ENCODE peak calls at places on chromosomes 4 and X, in four cellular contexts. R, Q, K and M are unnamed samples.

GRCh38 chr4:111991797-111992196 is 153.5 kb upstream of the FAM241A start:
- DNase-seq in K (peak), R (peak), Q (no peak), M (peak)

GRCh38 chr4:87416965-87417364 is 5.4 kb upstream of the NUDT9 start:
- DNase-seq in Q (no peak), R (no peak), K (no peak), M (no peak)

GRCh38 chr4:17236686-17237085 is 275.2 kb downstream of the QDPR start:
- DNase-seq in R (peak), K (no peak), Q (no peak), M (peak)

GRCh38 chr4:18106620-18107019 is 85.1 kb upstream of the LCORL start:
- DNase-seq in K (no peak), Q (no peak), R (no peak), M (no peak)

GRCh38 chrX:97673135-97673534 is 789.4 kb downstream of the RPA4 start:
- DNase-seq in R (no peak), K (no peak), Q (no peak), M (no peak)

GRCh38 chr4:14879643-14880042 is 122.6 kb upstream of the CPEB2 start:
- DNase-seq in R (no peak), Q (no peak), K (no peak), M (no peak)

GRCh38 chr4:167088115-167088514 is 146.2 kb downstream of the SPOCK3 start:
- DNase-seq in K (no peak), R (no peak), Q (no peak), M (no peak)

GRCh38 chrX:120365320-120365719 is 3.4 kb downstream of the ATP1B4 start:
- DNase-seq in R (peak), Q (peak), K (no peak), M (peak)

GRCh38 chr4:93897559-93897958 is 69.0 kb downstream of the ATOH1 start:
- DNase-seq in K (no peak), Q (peak), R (peak), M (peak)

GRCh38 chr4:43339435-43339834 is 446.9 kb downstream of the GRXCR1 start:
- DNase-seq in K (no peak), Q (no peak), R (peak), M (peak)

GRCh38 chrX:154784149-154784985 is 20.9 kb downstream of the MPP1 start:
- DNase-seq in R (no peak), Q (no peak), K (no peak), M (no peak)

GRCh38 chrX:9940397-9940796 is 26.8 kb upstream of the CLDN34 start:
- DNase-seq in R (peak), Q (no peak), K (no peak), M (peak)

GRCh38 chr4:22490718-22491330 is 25.0 kb downstream of the ADGRA3 start:
- DNase-seq in Q (no peak), R (no peak), K (no peak), M (no peak)

GRCh38 chrX:139738581-139738980 is 30.6 kb upstream of the MCF2 start:
- DNase-seq in K (no peak), Q (no peak), R (peak), M (peak)

GRCh38 chr4:153595894-153596601 is 88.0 kb upstream of the TLR2 start:
- DNase-seq in K (no peak), R (no peak), Q (no peak), M (no peak)

GRCh38 chr4:53854991-53855885 is 209.2 kb downstream of the CHIC2 start:
- DNase-seq in Q (no peak), K (no peak), R (peak), M (peak)

GRCh38 chr4:185890196-185890595 is 78.2 kb upstream of the SORBS2 start:
- DNase-seq in Q (no peak), R (no peak), K (no peak), M (no peak)

GRCh38 chr4:182855312-182855711 is 61.9 kb downstream of the DCTD start:
- DNase-seq in R (no peak), K (no peak), Q (no peak), M (peak)

GRCh38 chrX:119145241-119145653 is 17.6 kb upstream of the KIAA1210 start:
- DNase-seq in R (peak), K (no peak), Q (no peak), M (peak)
- TF ChIP-seq CTCF in R (peak), K (no peak), Q (no peak), M (peak)

GRCh38 chr4:138851626-138852443 is 163.7 kb upstream of the NOCT start:
- DNase-seq in Q (no peak), R (no peak), K (no peak), M (peak)
- TF ChIP-seq CTCF in Q (no peak), R (no peak), K (no peak), M (peak)

GRCh38 chr4:151600432-151600831 is 160.4 kb downstream of the GATB start:
- DNase-seq in K (no peak), R (no peak), Q (no peak), M (peak)

GRCh38 chr4:151606061-151606460 is 154.7 kb downstream of the GATB start:
- DNase-seq in K (no peak), R (no peak), Q (no peak), M (no peak)

GRCh38 chr4:151603377-151603776 is 157.4 kb downstream of the GATB start:
- DNase-seq in R (no peak), K (no peak), Q (no peak), M (no peak)

GRCh38 chr4:151605215-151605614 is 155.6 kb downstream of the GATB start:
- DNase-seq in Q (no peak), R (no peak), K (no peak), M (no peak)

GRCh38 chr4:151604238-151604637 is 156.6 kb downstream of the GATB start:
- DNase-seq in Q (peak), R (peak), K (no peak), M (peak)
- TF ChIP-seq CTCF in Q (peak), R (peak), K (no peak), M (peak)

GRCh38 chr4:4327652-4328121 is 37.6 kb downstream of the ZBTB49 start:
- DNase-seq in R (peak), Q (peak), K (no peak), M (peak)
- TF ChIP-seq CTCF in R (peak), Q (peak), K (no peak), M (peak)

GRCh38 chrX:70436380-70436779 is 8.3 kb upstream of the DLG3 start:
- DNase-seq in Q (no peak), R (no peak), K (no peak), M (peak)
- TF ChIP-seq CTCF in Q (no peak), R (no peak), K (no peak), M (peak)

GRCh38 chrX:34341258-34341657 is 209.1 kb upstream of the FAM47A start:
- DNase-seq in R (peak), Q (no peak), K (no peak), M (peak)
- TF ChIP-seq CTCF in R (no peak), Q (no peak), K (no peak), M (peak)